ENCODE peak calls at places on chromosomes 2 and 18, in six cellular contexts. L is NCI-H345; B is progenitor cell of endocrine pancreas; P is activated gamma-delta T cell treated with anti-CD3 and anti-CD28 coated beads, Interleukin-2, amount 50 U/mL, for 16 hours; C is NCI-H1930; S is NCI-H748 treated with DMSO at 0.1 percent for 48 hours. H is an unnamed sample.

GRCh38 chr2:221710744-221711143 is 138.6 kb upstream of the EPHA4 start:
- DNase-seq in C (no peak), B (no peak), P (no peak), L (no peak), S (no peak), H (no peak)

GRCh38 chr2:27522400-27522945 is 25.8 kb downstream of the GCKR start:
- DNase-seq in S (no peak), L (no peak), C (no peak), B (no peak), P (no peak), H (no peak)

GRCh38 chr2:240524963-240525718 is 32.6 kb downstream of the ANKMY1 start:
- DNase-seq in B (no peak), P (no peak), L (no peak), S (no peak), C (no peak), H (no peak)

GRCh38 chr2:148666555-148666954 is 22.0 kb downstream of the EPC2 start:
- DNase-seq in B (no peak), C (no peak), P (no peak), L (no peak), S (no peak), H (no peak)

GRCh38 chr2:183219853-183220252 is 95.6 kb downstream of the NUP35 start:
- DNase-seq in L (no peak), P (no peak), C (no peak), B (no peak), S (no peak), H (no peak)

GRCh38 chr2:47014564-47015051 is 99.0 kb upstream of the MCFD2 start:
- DNase-seq in S (no peak), L (no peak), C (no peak), B (no peak), P (no peak), H (no peak)

GRCh38 chr2:95121495-95122196 is at the start of gene MRPS5:
- DNase-seq in C (peak; percentile 50), L (peak; percentile 77), B (peak; percentile 78), P (peak; percentile 76), S (peak; percentile 31), H (peak; percentile 62)

GRCh38 chr2:100924520-100925451 is 77.3 kb upstream of the RPL31 start:
- DNase-seq in P (no peak), S (no peak), B (no peak), L (no peak), C (no peak), H (no peak)

GRCh38 chr18:54762386-54762785 is 65.9 kb upstream of the RAB27B start:
- DNase-seq in C (no peak), B (no peak), S (no peak), L (no peak), P (no peak), H (no peak)

GRCh38 chr2:119085613-119086012 is 72.9 kb downstream of the C1QL2 start:
- DNase-seq in L (no peak), C (no peak), B (no peak), P (no peak), S (no peak), H (no peak)

GRCh38 chr2:191245869-191246531 is 796 bp downstream of the MYO1B start:
- DNase-seq in L (peak; percentile 68), S (peak; percentile 45), B (peak; percentile 79), C (peak; percentile 36), P (no peak), H (peak; percentile 28)

GRCh38 chr2:8980096-8980495 is 23.4 kb downstream of the MBOAT2 start:
- DNase-seq in L (no peak), B (no peak), S (no peak), C (no peak), P (no peak), H (no peak)

GRCh38 chr2:102983786-102984185 is 222.0 kb downstream of the TMEM182 start:
- DNase-seq in S (no peak), B (no peak), L (no peak), C (no peak), P (no peak), H (no peak)

GRCh38 chr2:80971-81736 is 34.8 kb upstream of the FAM110C start:
- DNase-seq in C (no peak), B (no peak), L (no peak), P (no peak), S (no peak), H (no peak)

GRCh38 chr2:140502951-140503630 is 1627.7 kb downstream of the LRP1B start:
- DNase-seq in L (no peak), B (no peak), P (no peak), S (no peak), C (no peak), H (no peak)

GRCh38 chr2:72148975-72149555 is 1.4 kb upstream of the CYP26B1 start:
- DNase-seq in S (no peak), P (no peak), B (no peak), C (peak; percentile 37), L (peak; percentile 55), H (no peak)

GRCh38 chr2:144426355-144426754 is 93.6 kb downstream of the ZEB2 start:
- DNase-seq in S (no peak), P (no peak), L (no peak), B (no peak), C (no peak), H (no peak)

H was measured in NCI-H1092 treated with DMSO at 0.1 percent for 48 hours.